ENCODE peak calls at places on chromosome 22, in nine cellular contexts. R, H, C, A, X, E, T, L and U are unnamed samples. For H3K4me1, the result is how much of the 10 kb centered on the place peaks cover.

GRCh38 chr22:33240901-33241300 is 182.7 kb upstream of the SYN3 start:
- DNase-seq in R (no peak), H (no peak), C (no peak), A (no peak), X (no peak), E (no peak), T (no peak), L (no peak), U (no peak)

GRCh38 chr22:49900441-49901230 is 17.6 kb downstream of the ALG12 start:
- DNase-seq in R (no peak), H (no peak), C (no peak), A (no peak), X (peak), E (no peak), T (no peak), L (no peak), U (no peak)

GRCh38 chr22:32999039-32999861 is 58.9 kb downstream of the SYN3 start:
- DNase-seq in R (no peak), H (no peak), C (no peak), A (no peak), X (no peak), E (no peak), T (no peak), L (no peak), U (no peak)

GRCh38 chr22:50620861-50621490 is 7.0 kb downstream of the ARSA start:
- DNase-seq in R (peak), H (no peak), C (no peak), A (no peak), X (peak), E (no peak), T (no peak), L (peak), U (no peak)

GRCh38 chr22:49972163-49973017 is 11.8 kb downstream of the PIM3 start:
- DNase-seq in R (peak), H (no peak), C (no peak), A (no peak), X (peak), E (peak), T (peak), L (peak), U (peak)

GRCh38 chr22:48807155-48807554 is 1020.5 kb downstream of the BRD1 start:
- DNase-seq in R (peak), H (no peak), C (no peak), A (no peak), X (peak), E (no peak), T (no peak), L (no peak), U (no peak)

GRCh38 chr22:38069372-38070249 is 12.4 kb downstream of the PICK1 start:
- DNase-seq in R (peak), H (peak), C (peak), A (no peak), X (no peak), E (peak), T (peak), L (peak), U (peak)

GRCh38 chr22:19884161-19884953 is 29.7 kb upstream of the GNB1L start:
- DNase-seq in R (peak), H (no peak), C (no peak), A (no peak), X (peak), E (peak), T (no peak), L (no peak), U (peak)

GRCh38 chr22:45480717-45481116 is 22.0 kb upstream of the FBLN1 start:
- DNase-seq in R (no peak), H (no peak), C (no peak), A (no peak), X (no peak), E (no peak), T (no peak), L (no peak), U (no peak)

GRCh38 chr22:50601669-50602337 is 1.2 kb downstream of the MAPK8IP2 start:
- DNase-seq in R (peak), H (no peak), C (no peak), A (no peak), X (no peak), E (no peak), T (no peak), L (no peak), U (no peak)

GRCh38 chr22:49629586-49630447 is 197.9 kb downstream of the BRD1 start:
- DNase-seq in R (peak), H (no peak), C (no peak), A (no peak), X (peak), E (no peak), T (peak), L (no peak), U (no peak)

GRCh38 chr22:50420581-50420980 is 54.3 kb downstream of the SBF1 start:
- DNase-seq in R (peak), H (no peak), C (no peak), A (no peak), X (no peak), E (no peak), T (no peak), L (no peak), U (no peak)

GRCh38 chr22:32796865-32797573 is 4.5 kb upstream of the TIMP3 start:
- DNase-seq in R (peak), H (peak), C (peak), A (no peak), X (peak), E (peak), T (peak), L (peak), U (peak)

GRCh38 chr22:50039669-50040458 is 18.2 kb downstream of the TTLL8 start:
- DNase-seq in R (peak), H (no peak), C (no peak), A (no peak), X (peak), E (no peak), T (no peak), L (no peak), U (no peak)

GRCh38 chr22:19823191-19823590 is 31.5 kb downstream of the GNB1L start:
- DNase-seq in R (no peak), H (no peak), C (no peak), A (no peak), X (no peak), E (no peak), T (peak), L (no peak), U (no peak)

GRCh38 chr22:41787331-41787730 is 13.1 kb upstream of the CCDC134 start:
- DNase-seq in R (no peak), H (no peak), C (no peak), A (no peak), X (no peak), E (no peak), T (no peak), L (no peak), U (no peak)

GRCh38 chr22:38176170-38176741 is 5.4 kb downstream of the PLA2G6 start:
- DNase-seq in R (peak), H (no peak), C (peak), A (no peak), X (peak), E (peak), T (peak), L (peak), U (peak)

DNA sequence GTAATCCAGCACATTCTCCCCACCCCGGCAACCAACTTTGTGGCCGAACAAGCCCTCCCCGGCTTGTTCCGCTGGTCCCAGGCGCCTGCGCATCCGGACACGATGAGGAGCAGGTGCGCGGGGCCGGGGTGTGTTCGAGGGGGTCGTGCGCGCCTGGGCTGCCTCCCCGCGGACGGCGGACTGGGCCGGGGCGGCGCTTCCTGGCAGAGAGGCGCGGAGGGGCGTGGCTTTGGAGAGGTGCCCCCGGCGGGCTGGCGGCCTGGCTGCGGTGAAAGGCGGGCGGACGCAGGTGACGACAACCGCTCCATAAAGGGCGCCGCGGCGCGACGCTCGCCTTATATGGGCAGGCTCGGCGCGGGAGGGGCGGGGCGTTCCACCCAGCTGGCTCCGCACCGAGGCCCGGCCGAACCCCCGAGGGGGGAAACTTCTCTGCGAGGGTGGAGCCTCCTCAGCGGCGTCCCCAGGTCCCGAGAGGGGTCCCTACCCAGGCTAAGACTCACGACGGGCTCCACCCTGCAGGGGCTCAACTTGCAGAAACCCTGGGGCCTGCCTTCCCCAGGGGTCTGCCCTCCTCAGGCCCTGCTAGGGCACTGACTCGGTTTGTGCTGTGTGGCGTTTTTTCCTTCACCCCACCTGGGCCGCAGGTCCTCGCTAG is 26.4 kb downstream of the TXN2 start:
- DNase-seq in R (peak), H (peak), C (peak), A (peak), X (peak), E (peak), T (peak), L (peak), U (peak)
- H3K4me1 ChIP-seq in R (under half), H (under half), C (under half), A (half or more), X (half or more), E (under half), T (under half), L (half or more), U (under half)

GRCh38 chr22:31574015-31574670 is 77.8 kb downstream of the SFI1 start:
- DNase-seq in R (no peak), H (no peak), C (no peak), A (no peak), X (no peak), E (no peak), T (no peak), L (no peak), U (no peak)
- H3K4me3 ChIP-seq in R (no peak), H (no peak), C (no peak), A (no peak), X (no peak), E (no peak), T (no peak), L (no peak), U (no peak)

GRCh38 chr22:29738118-29738815 is 18.5 kb downstream of the CABP7 start:
- DNase-seq in R (peak), H (no peak), C (no peak), A (no peak), X (no peak), E (no peak), T (no peak), L (no peak), U (no peak)

GRCh38 chr22:29737251-29738117 is 17.7 kb downstream of the CABP7 start:
- DNase-seq in R (peak), H (no peak), C (no peak), A (no peak), X (no peak), E (no peak), T (no peak), L (peak), U (no peak)

GRCh38 chr22:29733362-29734322 is 13.8 kb downstream of the CABP7 start:
- DNase-seq in R (no peak), H (no peak), C (no peak), A (no peak), X (no peak), E (no peak), T (peak), L (peak), U (peak)

GRCh38 chr22:29734429-29734828 is 14.6 kb downstream of the CABP7 start:
- DNase-seq in R (no peak), H (no peak), C (no peak), A (no peak), X (no peak), E (no peak), T (no peak), L (no peak), U (no peak)

DNA sequence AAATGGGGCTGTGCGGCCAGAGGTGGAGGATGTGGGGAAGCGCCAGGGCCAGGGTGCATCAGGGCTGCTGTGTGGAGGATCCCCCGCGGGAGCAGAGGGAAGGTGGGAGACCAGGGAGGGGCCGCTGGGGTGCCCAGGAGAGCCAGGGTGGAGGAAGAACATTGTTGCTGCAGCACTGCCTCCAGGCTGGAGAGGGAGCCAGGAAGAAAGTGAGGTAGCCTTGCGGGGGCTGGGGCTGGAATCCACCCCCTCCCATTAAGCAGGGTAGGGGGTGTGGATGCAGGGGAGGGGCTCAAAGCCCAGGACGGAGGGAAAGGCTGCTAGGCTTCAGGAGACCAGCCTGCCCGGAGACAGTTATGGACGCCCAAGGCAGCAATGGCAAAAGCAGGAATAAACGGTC is 15.1 kb downstream of the CABP7 start:
- DNase-seq in R (no peak), H (peak), C (no peak), A (no peak), X (no peak), E (no peak), T (no peak), L (no peak), U (no peak)
- TF ChIP-seq CTCF in R (no peak), H (no peak), C (no peak), A (no peak), X (no peak), E (no peak), T (no peak), L (no peak), U (no peak)

DNA sequence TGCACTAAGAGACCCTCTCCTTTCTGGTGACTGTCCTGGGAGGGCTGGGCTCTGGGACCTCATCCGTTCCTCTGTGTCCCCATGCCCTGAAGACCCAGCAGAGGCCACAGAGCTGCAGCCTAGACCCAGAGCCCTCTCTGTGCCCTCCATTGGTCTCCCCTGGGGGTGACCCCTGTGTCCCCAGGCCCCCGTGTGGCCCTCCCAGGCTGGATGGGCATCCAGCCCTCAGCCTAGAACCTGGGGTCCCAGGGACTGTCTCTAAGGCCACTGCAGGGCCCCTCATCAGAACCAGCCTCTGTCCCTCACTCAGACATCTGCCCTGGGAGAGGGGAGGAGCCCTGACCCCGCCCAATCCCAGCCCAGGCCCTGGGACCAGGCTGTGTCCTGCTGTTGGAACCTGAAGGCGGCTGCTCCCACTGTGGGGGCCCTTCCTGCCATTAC is 5.7 kb downstream of the IGLL1 start:
- DNase-seq in R (no peak), H (no peak), C (no peak), A (no peak), X (peak), E (no peak), T (no peak), L (no peak), U (no peak)
- H3K4me1 ChIP-seq in R (under half), H (under half), C (under half), A (under half), X (under half), E (under half), T (under half), L (under half), U (under half)

GRCh38 chr22:47001288-47001687 is 238.8 kb downstream of the TBC1D22A start:
- DNase-seq in R (no peak), H (no peak), C (no peak), A (no peak), X (no peak), E (no peak), T (no peak), L (no peak), U (no peak)
- H3K4me3 ChIP-seq in R (no peak), H (no peak), C (no peak), A (no peak), X (no peak), E (no peak), T (no peak), L (no peak), U (no peak)

GRCh38 chr22:35564975-35565867 is 24.6 kb downstream of the RASD2 start:
- DNase-seq in R (no peak), H (no peak), C (peak), A (no peak), X (no peak), E (no peak), T (no peak), L (no peak), U (no peak)
- TF ChIP-seq CTCF in R (no peak), H (no peak), C (peak), A (no peak), X (no peak), E (no peak), T (no peak), L (no peak), U (no peak)

GRCh38 chr22:39292561-39293074 is 26.8 kb downstream of the RPL3 start:
- DNase-seq in R (peak), H (peak), C (peak), A (peak), X (peak), E (peak), T (peak), L (peak), U (peak)

GRCh38 chr22:39296535-39296934 is 22.9 kb downstream of the RPL3 start:
- DNase-seq in R (no peak), H (no peak), C (no peak), A (no peak), X (no peak), E (no peak), T (no peak), L (no peak), U (no peak)

GRCh38 chr22:39296981-39297489 is 22.4 kb downstream of the RPL3 start:
- DNase-seq in R (no peak), H (no peak), C (no peak), A (no peak), X (no peak), E (no peak), T (no peak), L (peak), U (no peak)

GRCh38 chr22:39293766-39294368 is 25.6 kb downstream of the RPL3 start:
- DNase-seq in R (no peak), H (no peak), C (no peak), A (peak), X (no peak), E (no peak), T (no peak), L (no peak), U (no peak)

DNA sequence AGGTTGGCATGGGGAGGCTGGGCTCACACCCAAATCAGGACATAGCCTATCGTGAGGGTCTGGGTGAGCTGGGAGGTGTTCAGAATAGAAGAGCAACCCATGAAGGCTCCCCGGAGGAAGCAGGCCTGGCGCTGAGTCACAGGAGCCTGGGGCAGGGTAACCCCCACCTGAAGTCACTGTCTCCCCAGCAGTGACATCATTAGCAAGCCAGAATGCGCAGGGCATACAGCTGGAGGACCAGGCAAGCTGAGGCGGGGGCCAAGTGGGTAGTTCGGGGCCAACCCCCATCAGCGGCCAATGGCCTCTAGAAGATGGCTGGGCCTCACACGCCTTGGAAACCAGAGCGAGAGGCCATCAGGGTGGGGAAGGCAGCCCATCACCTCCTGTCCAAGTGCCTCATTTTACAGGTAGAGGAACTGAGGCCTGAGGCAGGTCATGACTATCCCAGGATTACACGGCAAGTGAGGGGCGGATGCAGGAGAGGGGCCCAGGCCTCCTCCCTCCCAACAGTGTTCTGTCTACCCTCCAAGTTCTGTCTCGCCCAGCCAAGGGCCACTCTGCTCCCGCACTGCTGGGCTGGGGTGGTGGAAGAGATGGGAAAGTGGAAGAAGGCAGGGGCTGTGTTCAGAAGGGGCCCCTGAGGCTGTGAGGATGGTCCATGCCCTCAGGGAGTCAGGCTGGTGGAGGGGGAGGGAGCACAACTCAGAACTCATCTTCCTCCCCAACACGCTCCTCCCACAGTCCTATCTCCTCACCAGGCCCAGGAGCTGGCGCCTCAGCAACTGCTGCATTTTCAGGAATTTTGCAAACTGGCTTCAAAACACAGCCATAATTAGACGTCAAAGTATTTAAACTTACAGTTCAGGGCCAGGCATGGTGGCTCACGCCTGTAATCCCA is 24.6 kb downstream of the RPL3 start:
- DNase-seq in R (no peak), H (no peak), C (no peak), A (no peak), X (no peak), E (no peak), T (no peak), L (no peak), U (no peak)
- H3K4me1 ChIP-seq in R (under half), H (under half), C (under half), A (half or more), X (half or more), E (under half), T (under half), L (half or more), U (under half)

GRCh38 chr22:43862882-43863202 is 529 bp upstream of the SULT4A1 start:
- DNase-seq in R (no peak), H (no peak), C (no peak), A (no peak), X (no peak), E (no peak), T (no peak), L (no peak), U (no peak)
- H3K4me3 ChIP-seq in R (no peak), H (peak), C (no peak), A (peak), X (no peak), E (no peak), T (no peak), L (no peak), U (peak)

GRCh38 chr22:23242473-23243001 is 62.2 kb downstream of the BCR start:
- DNase-seq in R (peak), H (peak), C (peak), A (no peak), X (no peak), E (no peak), T (peak), L (no peak), U (no peak)
- TF ChIP-seq CTCF in R (no peak), H (no peak), C (peak), A (no peak), X (no peak), E (no peak), T (no peak), L (no peak), U (no peak)

GRCh38 chr22:17844150-17844549 is 69.9 kb upstream of the BID start:
- DNase-seq in R (peak), H (no peak), C (no peak), A (no peak), X (no peak), E (no peak), T (no peak), L (no peak), U (no peak)
- H3K4me1 ChIP-seq in R (under half), H (under half), C (under half), A (under half), X (under half), E (under half), T (under half), L (half or more), U (under half)